ENCODE peak calls at places on chromosomes 6 and 20, in eight cellular contexts. A is cardiac muscle cell, C is B cell, L is ascending aorta, J is brain microvascular endothelial cell, I is left lung, V is HL-60, U is fibroblast of pulmonary artery. E is an unnamed sample.

GRCh38 chr20:59031326-59032022 is 661 bp downstream of the ATP5F1E start:
- DNase-seq in U (no peak), A (peak), J (no peak), C (no peak), I (no peak), V (no peak), L (no peak), E (no peak)

GRCh38 chr6:2132911-2133310 is 112.5 kb downstream of the GMDS start:
- DNase-seq in V (no peak), L (no peak), I (no peak), C (no peak), J (no peak), U (no peak), A (no peak), E (no peak)

GRCh38 chr6:170100046-170100445 is 190.8 kb downstream of the DLL1 start:
- DNase-seq in C (no peak), V (no peak), A (no peak), L (peak), J (no peak), U (no peak), I (peak), E (no peak)

GRCh38 chr20:46220808-46221207 is 87.5 kb downstream of the CDH22 start:
- DNase-seq in A (no peak), C (no peak), L (no peak), U (no peak), I (no peak), V (no peak), J (no peak), E (no peak)

GRCh38 chr20:45826381-45827019 is 612 bp downstream of the TNNC2 start:
- DNase-seq in V (no peak), I (peak), L (peak), J (peak), C (no peak), A (peak), U (peak), E (no peak)

GRCh38 chr6:4513561-4513960 is 262.6 kb upstream of the CDYL start:
- DNase-seq in J (no peak), C (no peak), V (no peak), U (no peak), I (no peak), A (no peak), L (no peak), E (no peak)

GRCh38 chr20:53957421-53958172 is 112.8 kb downstream of the BCAS1 start:
- DNase-seq in C (no peak), U (peak), A (peak), L (no peak), J (no peak), V (no peak), I (no peak), E (no peak)

GRCh38 chr20:63522981-63523611 is 2.5 kb downstream of the PPDPF start:
- DNase-seq in L (no peak), J (no peak), A (no peak), C (no peak), I (peak), U (no peak), V (no peak), E (no peak)

GRCh38 chr20:37520417-37520751 is 666 bp upstream of the NNAT start:
- DNase-seq in V (no peak), C (no peak), L (no peak), J (no peak), A (no peak), I (no peak), U (no peak), E (no peak)

GRCh38 chr6:40258531-40258930 is 324.3 kb upstream of the MOCS1 start:
- DNase-seq in L (no peak), V (no peak), A (no peak), U (no peak), I (no peak), J (no peak), C (no peak), E (no peak)

GRCh38 chr6:168452685-168453377 is 11.8 kb downstream of the SMOC2 start:
- DNase-seq in C (no peak), U (peak), V (no peak), J (no peak), A (peak), L (peak), I (no peak), E (no peak)

DNA sequence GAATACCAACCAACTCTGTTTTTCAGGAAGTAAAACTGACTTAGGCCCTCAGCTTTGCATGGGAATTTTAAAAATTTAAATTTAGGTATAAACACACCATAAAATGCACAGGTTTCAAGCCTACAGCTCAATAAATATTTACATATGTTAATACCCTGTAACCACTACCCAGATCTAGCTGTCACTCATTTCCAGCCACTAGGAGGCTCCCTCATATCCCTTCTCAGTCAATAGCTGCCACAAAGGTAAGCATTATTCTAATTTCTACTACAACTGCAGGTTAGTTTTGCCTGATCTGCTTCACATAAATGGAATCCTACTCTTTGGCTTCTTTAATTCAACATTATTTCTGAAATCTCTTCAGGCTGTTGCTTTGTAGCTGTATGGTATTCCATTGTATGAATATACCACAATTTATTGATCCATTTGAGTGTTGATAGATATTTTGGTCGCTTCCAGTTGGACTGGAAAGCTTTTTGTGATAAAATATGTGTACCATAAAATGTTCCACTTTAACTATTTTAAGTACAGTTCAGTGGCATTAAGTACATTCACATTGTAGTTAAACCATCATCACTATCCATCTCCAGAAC is 32.5 kb upstream of the MEI4 start:
- DNase-seq in L (no peak), U (peak), A (no peak), I (no peak), J (peak), V (peak), C (no peak), E (no peak)
- TF ChIP-seq CTCF in L (no peak), U (peak), A (peak), I (peak), J (peak), V (peak), C (no peak), E (no peak)

DNA sequence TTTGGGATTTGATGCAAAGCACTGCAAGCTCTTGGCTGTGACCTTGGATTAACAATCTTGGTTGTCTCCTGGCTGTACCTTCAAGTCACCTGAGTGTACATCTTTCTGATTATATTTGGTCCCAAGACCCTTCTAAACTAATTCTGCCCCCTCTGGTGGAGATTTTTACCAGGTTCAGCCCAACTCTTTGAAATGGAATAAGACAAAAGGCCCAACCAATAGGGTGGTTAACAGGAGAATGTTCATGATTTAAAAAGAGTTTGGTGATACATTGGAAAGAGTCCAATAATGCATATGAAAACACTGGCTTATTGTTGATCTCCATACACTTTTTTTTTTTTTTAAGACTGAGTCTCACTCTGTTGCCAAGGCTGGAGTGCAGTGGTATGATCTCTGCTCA is 77.5 kb upstream of the CD83 start:
- DNase-seq in U (no peak), V (no peak), A (no peak), C (no peak), I (no peak), J (no peak), L (no peak), E (no peak)
- TF ChIP-seq CTCF in U (no peak), V (no peak), A (no peak), C (no peak), I (no peak), J (no peak), L (no peak), E (no peak)

GRCh38 chr6:30075094-30075986 is at the start of gene RNF39:
- DNase-seq in J (no peak), V (no peak), L (no peak), A (peak), U (no peak), I (peak), C (no peak), E (no peak)
- TF ChIP-seq CTCF in J (peak), V (no peak), L (no peak), A (peak), U (peak), I (peak), C (no peak), E (no peak)

GRCh38 chr6:36286858-36287257 is 17.0 kb downstream of the PNPLA1 start:
- DNase-seq in U (no peak), I (no peak), V (no peak), J (no peak), L (no peak), C (no peak), A (no peak), E (no peak)

GRCh38 chr6:36285797-36286196 is 15.9 kb downstream of the PNPLA1 start:
- DNase-seq in U (no peak), V (no peak), C (no peak), L (no peak), I (no peak), J (no peak), A (no peak), E (no peak)

GRCh38 chr6:36290668-36291620 is 21.1 kb downstream of the PNPLA1 start:
- DNase-seq in L (no peak), C (no peak), J (peak), A (peak), I (peak), U (peak), V (peak), E (no peak)

GRCh38 chr6:36292170-36292569 is 22.3 kb downstream of the PNPLA1 start:
- DNase-seq in L (no peak), A (no peak), C (no peak), U (no peak), I (no peak), J (no peak), V (no peak), E (no peak)

GRCh38 chr6:36289281-36290018 is 19.6 kb downstream of the PNPLA1 start:
- DNase-seq in U (no peak), L (no peak), J (no peak), V (no peak), I (no peak), C (no peak), A (no peak), E (no peak)
- TF ChIP-seq CTCF in U (no peak), L (no peak), J (no peak), V (no peak), I (no peak), C (no peak), A (no peak), E (no peak)

GRCh38 chr6:137878810-137879285 is 11.8 kb downstream of the TNFAIP3 start:
- DNase-seq in I (no peak), L (no peak), C (no peak), V (no peak), U (no peak), A (no peak), J (no peak), E (no peak)
- TF ChIP-seq CTCF in I (no peak), L (no peak), C (no peak), V (no peak), U (no peak), A (no peak), J (peak), E (no peak)

GRCh38 chr6:34809914-34810882 is 18.3 kb downstream of the BLTP3A start:
- DNase-seq in C (no peak), I (no peak), J (peak), A (no peak), U (no peak), V (no peak), L (no peak), E (no peak)

GRCh38 chr6:34810936-34811632 is 19.2 kb downstream of the BLTP3A start:
- DNase-seq in C (no peak), U (no peak), I (no peak), J (no peak), V (no peak), A (no peak), L (no peak), E (no peak)

GRCh38 chr6:34806738-34807453 is 15.0 kb downstream of the BLTP3A start:
- DNase-seq in J (peak), V (no peak), L (no peak), C (no peak), U (peak), A (peak), I (no peak), E (no peak)
- TF ChIP-seq CTCF in J (no peak), V (no peak), L (no peak), C (no peak), U (no peak), A (no peak), I (no peak), E (no peak)

E was measured in omental fat pad.